ENCODE peak calls at places on chromosome 11, in six cellular contexts. F, V, B, E, A and D are unnamed samples. For H3K9me3, the result is how much of the 10 kb centered on the place peaks cover.

GRCh38 chr11:99884750-99885149 is 802.3 kb upstream of the ARHGAP42 start:
- DNase-seq in F (no peak), V (no peak), B (no peak), E (no peak), A (no peak), D (no peak)

GRCh38 chr11:76803811-76804600 is 20.9 kb downstream of the TSKU start:
- DNase-seq in F (peak), V (no peak), B (peak), E (no peak), A (no peak), D (no peak)

GRCh38 chr11:104876838-104877500 is 21.3 kb downstream of the CASP12 start:
- DNase-seq in F (no peak), V (no peak), B (no peak), E (no peak), A (no peak), D (no peak)

GRCh38 chr11:123186291-123186690 is 8.8 kb downstream of the CLMP start:
- DNase-seq in F (no peak), V (no peak), B (no peak), E (no peak), A (no peak), D (no peak)

GRCh38 chr11:11810764-11811726 is 30.7 kb upstream of the USP47 start:
- DNase-seq in F (no peak), V (no peak), B (no peak), E (no peak), A (no peak), D (no peak)

GRCh38 chr11:783581-784015 is 6.3 kb downstream of the CEND1 start:
- DNase-seq in F (peak), V (no peak), B (peak), E (peak), A (peak), D (peak)

GRCh38 chr11:118895093-118896039 is 11.7 kb downstream of the CXCR5 start:
- DNase-seq in F (no peak), V (peak), B (no peak), E (peak), A (no peak), D (no peak)

GRCh38 chr11:10302744-10303557 is 1.9 kb upstream of the ADM start:
- DNase-seq in F (peak), V (no peak), B (peak), E (peak), A (peak), D (peak)

GRCh38 chr11:22539851-22540376 is 85.7 kb downstream of the FANCF start:
- DNase-seq in F (peak), V (peak), B (peak), E (peak), A (no peak), D (peak)

GRCh38 chr11:10639350-10639749 is 54.2 kb downstream of the IRAG1 start:
- DNase-seq in F (no peak), V (no peak), B (peak), E (no peak), A (no peak), D (no peak)

GRCh38 chr11:23875407-23875950 is 621.4 kb upstream of the LUZP2 start:
- DNase-seq in F (peak), V (no peak), B (no peak), E (no peak), A (no peak), D (no peak)

GRCh38 chr11:121714356-121714755 is 261.6 kb upstream of the SORL1-AS1 start:
- DNase-seq in F (peak), V (no peak), B (peak), E (no peak), A (no peak), D (no peak)

GRCh38 chr11:112525844-112526590 is 265.4 kb upstream of the PLET1 start:
- DNase-seq in F (no peak), V (no peak), B (no peak), E (no peak), A (no peak), D (no peak)

GRCh38 chr11:125874556-125875124 is 12.8 kb upstream of the HYLS1 start:
- DNase-seq in F (peak), V (peak), B (peak), E (peak), A (peak), D (peak)

GRCh38 chr11:57324154-57324885 is 432 bp downstream of the TNKS1BP1 start:
- DNase-seq in F (peak), V (no peak), B (peak), E (peak), A (peak), D (peak)

GRCh38 chr11:18490319-18490718 is 34.7 kb downstream of the LDHAL6A start:
- DNase-seq in F (peak), V (no peak), B (peak), E (no peak), A (no peak), D (no peak)

GRCh38 chr11:74932797-74933196 is 16.1 kb downstream of the XRRA1 start:
- DNase-seq in F (peak), V (no peak), B (peak), E (no peak), A (no peak), D (peak)

GRCh38 chr11:60078021-60078420 is 10.4 kb upstream of the MS4A2 start:
- DNase-seq in F (no peak), V (no peak), B (no peak), E (no peak), A (no peak), D (no peak)

GRCh38 chr11:86919557-86920210 is 35.5 kb downstream of the FZD4 start:
- DNase-seq in F (peak), V (peak), B (peak), E (peak), A (no peak), D (peak)

GRCh38 chr11:124739479-124740276 is at the start of gene NRGN:
- DNase-seq in F (peak), V (peak), B (peak), E (peak), A (peak), D (peak)

GRCh38 chr11:45974806-45975205 is 52.4 kb downstream of the LARGE2 start:
- DNase-seq in F (peak), V (no peak), B (no peak), E (no peak), A (no peak), D (no peak)

GRCh38 chr11:13249177-13249576 is 28.4 kb upstream of the BMAL1 start:
- DNase-seq in F (no peak), V (no peak), B (no peak), E (no peak), A (no peak), D (no peak)

GRCh38 chr11:13251961-13252360 is 25.6 kb upstream of the BMAL1 start:
- DNase-seq in F (no peak), V (no peak), B (no peak), E (no peak), A (no peak), D (no peak)

GRCh38 chr11:13247606-13248320 is 29.8 kb upstream of the BMAL1 start:
- DNase-seq in F (no peak), V (no peak), B (no peak), E (no peak), A (no peak), D (no peak)

GRCh38 chr11:13249992-13250391 is 27.6 kb upstream of the BMAL1 start:
- DNase-seq in F (no peak), V (no peak), B (no peak), E (no peak), A (no peak), D (no peak)
- TF ChIP-seq CTCF in F (peak), V (peak), B (no peak), E (no peak), A (peak), D (peak)

DNA sequence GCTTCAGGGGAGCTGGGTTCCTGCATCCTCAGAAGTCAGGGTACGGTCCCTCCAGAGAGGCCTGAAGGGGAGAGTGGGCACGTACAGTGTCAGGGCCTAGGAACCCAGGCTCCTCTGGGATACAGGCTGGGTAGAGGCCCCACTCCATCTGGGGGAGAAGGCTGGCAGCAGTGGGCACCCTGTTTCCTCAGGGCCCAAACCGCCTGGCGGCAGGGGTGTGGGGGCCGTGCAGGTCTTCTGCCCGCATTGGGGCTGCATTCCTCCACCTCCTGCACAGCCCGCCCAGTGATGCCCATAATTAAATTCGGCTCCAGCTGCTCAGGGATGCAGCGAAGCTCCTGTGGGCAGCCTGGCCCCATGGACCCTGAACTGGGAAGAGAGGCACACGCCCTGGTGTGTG is 35.5 kb downstream of the KCNQ1OT1 start:
- DNase-seq in F (no peak), V (no peak), B (no peak), E (no peak), A (no peak), D (no peak)
- H3K9me3 ChIP-seq in F (under half), V (under half), B (under half), E (under half), A (under half), D (under half)

DNA sequence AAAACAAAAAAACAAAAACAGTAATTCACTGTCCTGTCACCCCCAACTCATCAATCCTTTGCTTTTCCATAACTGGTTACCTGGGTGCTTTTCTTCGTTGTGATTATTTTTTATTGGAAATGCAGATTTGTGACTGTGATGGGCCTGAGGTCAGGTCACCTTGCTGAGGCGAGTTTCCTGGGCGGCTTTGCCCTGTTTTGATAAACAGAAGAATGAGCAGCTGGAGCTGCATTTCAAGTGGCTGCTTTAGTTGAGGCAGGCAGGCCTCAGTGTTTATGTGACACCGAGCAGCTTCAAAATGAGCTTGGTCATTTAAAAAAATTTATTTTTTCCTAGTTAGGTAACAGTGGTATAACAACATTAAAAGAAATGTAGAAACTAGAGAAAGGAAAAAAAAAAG is 22.2 kb downstream of the PTPRJ start:
- DNase-seq in F (no peak), V (peak), B (no peak), E (no peak), A (no peak), D (no peak)
- H3K27ac ChIP-seq in F (no peak), V (peak), B (no peak), E (no peak), A (peak), D (no peak)

DNA sequence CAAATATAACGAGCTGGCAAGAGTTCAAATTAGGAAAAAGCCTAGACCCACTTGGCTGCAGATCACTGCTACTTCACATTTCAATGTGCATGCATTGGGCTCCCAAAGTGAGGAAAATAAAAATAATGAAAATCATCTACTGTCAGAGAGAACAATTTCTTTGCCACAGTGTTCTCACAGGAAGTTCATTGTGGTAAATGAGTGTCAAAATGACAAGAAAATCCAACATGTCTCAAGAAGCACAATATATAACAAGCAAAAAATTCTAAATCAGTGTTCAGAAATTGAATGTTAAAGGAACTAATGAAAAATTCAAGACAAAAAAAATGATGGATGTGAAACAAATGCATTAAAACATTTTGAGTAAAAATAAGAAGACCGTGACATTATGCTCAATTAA is 31.3 kb downstream of the RCN1 start:
- DNase-seq in F (no peak), V (no peak), B (no peak), E (no peak), A (no peak), D (no peak)
- TF ChIP-seq CTCF in F (no peak), V (no peak), B (no peak), E (no peak), A (no peak), D (no peak)